ENCODE peak calls at places on chromosomes 1 and 21, in eight cellular contexts. L, G, X, D, W, S, Y and A are unnamed samples.

GRCh38 chr1:218880484-218881060 is 293.1 kb upstream of the LYPLAL1 start:
- DNase-seq in X (peak), D (no peak), G (no peak), S (no peak), W (no peak), L (no peak), Y (no peak), A (no peak)

GRCh38 chr1:3491291-3492246 is 37.1 kb downstream of the ARHGEF16 start:
- DNase-seq in L (peak), Y (peak), G (peak), X (peak), S (peak), D (peak), W (peak), A (no peak)

GRCh38 chr21:38768385-38769071 is 37.2 kb upstream of the ETS2 start:
- DNase-seq in Y (no peak), G (no peak), S (no peak), L (no peak), W (no peak), D (no peak), X (peak), A (peak)

GRCh38 chr1:245336149-245336983 is 181.6 kb downstream of the KIF26B start:
- DNase-seq in S (no peak), X (no peak), D (no peak), L (no peak), Y (no peak), W (no peak), G (peak), A (no peak)

GRCh38 chr1:30763654-30764248 is 6.2 kb upstream of the LAPTM5 start:
- DNase-seq in W (peak), G (peak), D (no peak), Y (peak), S (no peak), X (no peak), L (peak), A (no peak)

GRCh38 chr1:206679738-206680211 is 4.9 kb upstream of the MAPKAPK2 start:
- DNase-seq in G (no peak), X (no peak), W (no peak), L (no peak), Y (no peak), D (no peak), S (no peak), A (no peak)

GRCh38 chr1:4462831-4463484 is 191.5 kb upstream of the AJAP1 start:
- DNase-seq in L (no peak), X (no peak), W (no peak), S (no peak), G (peak), D (no peak), Y (no peak), A (no peak)

GRCh38 chr1:23370744-23371710 is 1.4 kb upstream of the ZNF436 start:
- DNase-seq in D (no peak), Y (no peak), W (peak), S (no peak), X (peak), L (no peak), G (peak), A (no peak)

GRCh38 chr1:223709598-223709997 is 2.7 kb upstream of the CAPN2 start:
- DNase-seq in D (no peak), X (peak), Y (no peak), L (no peak), S (no peak), W (peak), G (no peak), A (no peak)

GRCh38 chr1:176656257-176656995 is 193.5 kb downstream of the PAPPA2 start:
- DNase-seq in D (no peak), G (no peak), Y (peak), S (no peak), L (no peak), W (no peak), X (peak), A (no peak)

GRCh38 chr1:246373828-246374569 is 133.1 kb downstream of the SMYD3 start:
- DNase-seq in S (no peak), Y (no peak), L (no peak), X (no peak), G (no peak), W (no peak), D (no peak), A (no peak)

GRCh38 chr21:45499970-45500575 is 42.2 kb downstream of the SLC19A1 start:
- DNase-seq in W (no peak), L (peak), X (no peak), Y (no peak), G (peak), D (no peak), S (no peak), A (no peak)

GRCh38 chr1:157841708-157842107 is at the start of gene CD5L:
- DNase-seq in G (no peak), D (no peak), S (no peak), X (no peak), L (no peak), Y (no peak), W (no peak), A (no peak)

GRCh38 chr1:21654209-21654608 is 14.9 kb downstream of the RAP1GAP start:
- DNase-seq in D (no peak), L (no peak), X (no peak), Y (no peak), W (no peak), G (no peak), S (no peak), A (no peak)

GRCh38 chr1:21653744-21654100 is 15.4 kb downstream of the RAP1GAP start:
- DNase-seq in X (no peak), G (no peak), W (no peak), Y (no peak), S (no peak), D (no peak), L (no peak), A (no peak)

GRCh38 chr1:21651214-21652042 is 17.7 kb downstream of the RAP1GAP start:
- DNase-seq in S (no peak), D (no peak), X (peak), L (no peak), Y (no peak), G (peak), W (no peak), A (no peak)

GRCh38 chr1:21652101-21652936 is 16.8 kb downstream of the RAP1GAP start:
- DNase-seq in X (no peak), Y (no peak), S (no peak), W (no peak), L (no peak), D (no peak), G (no peak), A (no peak)

GRCh38 chr1:21652937-21653743 is 16.0 kb downstream of the RAP1GAP start:
- DNase-seq in L (no peak), W (no peak), X (no peak), S (no peak), D (no peak), G (no peak), Y (no peak), A (no peak)
- H3K27ac ChIP-seq in L (no peak), W (no peak), X (no peak), S (no peak), D (peak), G (peak), Y (no peak), A (no peak)

DNA sequence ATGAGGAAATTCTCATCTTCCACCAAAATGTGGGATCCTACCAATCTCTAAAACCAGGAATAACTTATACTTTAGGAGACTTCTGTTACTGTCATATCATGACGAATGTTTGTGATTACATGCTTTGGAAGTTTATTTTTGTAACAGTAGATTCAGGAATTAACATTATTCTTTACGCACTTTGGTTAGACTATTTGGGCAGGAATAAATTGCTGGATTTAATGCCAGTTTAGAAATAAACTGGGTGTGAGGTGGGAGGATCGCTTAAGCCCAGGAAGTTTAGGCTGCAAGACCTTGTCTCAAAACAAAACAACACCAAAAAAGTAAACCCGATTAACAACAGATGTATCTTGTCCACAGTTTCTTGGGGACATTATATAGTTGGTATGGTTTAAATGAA is 52.1 kb downstream of the MIGA1 start:
- DNase-seq in W (no peak), L (no peak), D (no peak), G (no peak), Y (no peak), X (peak), S (no peak), A (no peak)
- H3K27ac ChIP-seq in W (peak), L (no peak), D (no peak), G (peak), Y (peak), X (peak), S (no peak), A (no peak)

GRCh38 chr1:111221633-111222286 is 5.8 kb upstream of the CHI3L2 start:
- DNase-seq in D (no peak), L (no peak), Y (no peak), G (no peak), X (peak), W (no peak), S (no peak), A (no peak)

GRCh38 chr1:111219466-111220286 is 7.8 kb upstream of the CHI3L2 start:
- DNase-seq in S (no peak), X (peak), D (no peak), Y (no peak), G (no peak), L (no peak), W (no peak), A (no peak)

GRCh38 chr1:111218947-111219346 is 8.6 kb upstream of the CHI3L2 start:
- DNase-seq in D (no peak), X (no peak), G (no peak), W (no peak), L (no peak), S (no peak), Y (no peak), A (no peak)

GRCh38 chr1:111221276-111221632 is 6.3 kb upstream of the CHI3L2 start:
- DNase-seq in D (no peak), G (no peak), L (no peak), Y (no peak), S (no peak), X (no peak), W (no peak), A (no peak)

DNA sequence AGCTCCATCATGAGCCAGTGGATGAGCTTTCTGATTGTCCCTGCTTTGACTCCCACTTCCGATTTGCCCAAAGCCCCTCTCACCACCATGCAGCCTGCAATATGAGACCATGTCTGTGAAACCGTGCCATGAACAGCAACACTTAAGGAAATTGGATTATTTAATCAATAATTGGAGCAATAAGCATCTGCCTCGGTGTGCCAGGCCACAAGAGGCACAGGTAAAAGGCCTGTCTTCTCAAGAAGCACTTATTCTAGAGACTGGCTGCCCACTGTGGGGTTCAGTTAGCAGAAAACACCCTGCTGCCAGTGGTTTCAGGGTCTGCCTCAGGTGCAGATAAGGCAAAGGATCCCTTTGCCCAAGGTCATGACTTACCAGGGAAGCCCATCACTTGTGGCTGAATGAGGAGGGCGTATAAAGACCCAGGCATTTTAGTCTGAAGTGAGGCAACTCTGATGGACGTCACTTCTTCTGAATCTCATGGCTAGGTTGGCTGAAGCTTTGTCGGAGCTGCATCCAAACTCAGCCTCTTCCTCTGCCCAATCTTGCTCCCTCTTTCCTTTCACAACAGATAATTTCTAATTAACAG is 7.1 kb upstream of the CHI3L2 start:
- DNase-seq in G (no peak), S (no peak), L (no peak), D (no peak), W (no peak), Y (no peak), X (no peak), A (no peak)
- H3K27ac ChIP-seq in G (peak), S (peak), L (no peak), D (no peak), W (no peak), Y (no peak), X (no peak), A (no peak)

DNA sequence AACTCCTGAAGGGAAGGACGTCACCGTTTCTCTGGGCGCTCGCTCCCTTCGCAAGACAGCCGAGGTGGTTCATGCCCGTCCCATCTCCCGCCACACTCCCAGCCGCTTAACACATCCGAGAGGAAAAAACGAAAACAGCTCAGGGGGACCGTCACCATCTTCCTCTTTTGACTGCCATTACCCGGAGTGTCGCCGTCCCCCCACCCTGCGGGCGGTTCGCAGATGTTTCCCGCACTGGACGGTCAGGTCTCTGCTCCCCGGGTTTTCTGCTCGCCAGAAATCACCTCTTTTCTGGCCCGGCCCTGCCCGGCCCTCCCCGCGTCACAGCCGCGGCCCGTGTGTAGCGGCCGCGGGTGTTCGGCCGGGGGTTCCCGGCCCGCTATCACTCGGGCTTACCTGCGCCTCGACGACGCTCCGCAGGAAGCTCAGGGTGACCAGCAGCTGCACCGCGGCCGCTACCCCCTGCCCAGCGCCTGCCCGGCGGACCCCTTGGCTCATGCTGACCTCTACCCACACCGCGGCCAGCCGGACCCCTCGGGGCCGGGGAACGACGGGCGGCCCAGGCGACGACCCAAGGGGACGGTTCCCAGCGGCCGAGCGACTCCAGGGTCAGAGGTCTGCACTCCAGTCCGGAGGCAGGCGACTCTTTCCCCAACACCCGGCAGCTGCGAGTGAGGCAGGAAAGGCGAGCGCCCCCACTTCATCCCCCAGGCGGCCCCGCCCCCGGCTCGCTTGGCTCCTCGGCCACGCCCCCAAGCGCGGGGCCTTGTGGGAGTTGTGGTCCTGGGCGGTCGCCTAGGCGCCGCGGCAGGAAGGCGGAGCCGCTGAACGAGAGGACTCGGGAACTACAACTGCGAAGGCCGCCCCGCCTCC is at the start of gene ERO1B:
- DNase-seq in S (peak), X (peak), Y (peak), D (peak), L (peak), G (peak), W (peak), A (peak)
- H3K27ac ChIP-seq in S (peak), X (no peak), Y (peak), D (peak), L (peak), G (peak), W (no peak), A (no peak)

DNA sequence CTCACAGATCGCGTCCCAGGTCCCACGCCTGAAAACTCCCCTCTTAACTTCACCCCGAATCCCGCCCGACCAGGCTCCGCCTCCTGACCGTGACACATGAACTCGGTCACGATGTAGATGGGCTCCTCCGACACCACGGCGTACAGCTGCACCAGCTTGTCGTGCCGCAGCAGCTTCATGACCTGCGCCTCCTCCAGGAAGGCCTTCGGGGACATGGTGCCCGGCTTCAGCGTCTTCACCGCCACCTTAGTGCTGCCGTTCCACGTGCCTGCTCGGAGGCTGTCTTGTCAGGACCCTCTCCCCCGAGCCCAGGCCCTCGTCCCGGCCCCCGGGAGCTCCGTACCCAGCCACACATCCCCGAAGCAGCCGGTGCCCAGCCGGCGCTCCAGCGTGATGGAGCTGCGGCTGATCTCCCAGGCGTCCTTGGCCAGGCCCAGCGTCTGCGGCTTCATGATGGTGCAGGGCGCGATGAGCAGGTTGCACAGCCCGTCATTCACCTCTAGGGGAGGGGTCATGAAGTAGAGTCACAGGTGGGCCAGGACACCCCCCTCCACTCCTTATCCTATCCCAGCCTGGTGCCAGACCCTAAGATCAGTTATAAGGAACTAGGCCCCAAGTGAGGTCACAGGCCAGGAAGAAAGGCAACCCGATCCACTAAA is 11.5 kb upstream of the AHDC1 start:
- DNase-seq in L (no peak), S (no peak), X (no peak), G (peak), D (no peak), W (no peak), Y (no peak), A (no peak)
- H3K27ac ChIP-seq in L (no peak), S (no peak), X (no peak), G (no peak), D (no peak), W (no peak), Y (no peak), A (no peak)

GRCh38 chr1:12475158-12475934 is 142.7 kb downstream of the DHRS3 start:
- DNase-seq in X (no peak), S (no peak), Y (no peak), D (no peak), G (no peak), W (no peak), L (no peak), A (no peak)
- H3K27ac ChIP-seq in X (no peak), S (peak), Y (peak), D (peak), G (peak), W (no peak), L (peak), A (peak)